ENCODE peak calls at places on chromosome 21, in nine cellular contexts. V is stimulated activated CD8-positive, alpha-beta memory T cell treated with anti-CD3 and anti-CD28 coated beads, Interleukin-4, amount 100 ng/mL, for 1 hour; G is putamen; Q is NCI-H1436; T is AG08395; F is NCI-H2107; E is PC-9; Y is activated CD4-positive, CD25-positive, alpha-beta regulatory T cell treated with anti-CD3 and anti-CD28 coated beads, Interleukin-2, amount 50 U/mL, for 16 hours; I is iris pigment epithelial cell. N is an unnamed sample.
A peak's percentile ranks its signal among the peaks of the same experiment; 100 is the strongest.

GRCh38 chr21:41851090-41851790 is 27.9 kb downstream of the PRDM15 start:
- DNase-seq in G (no peak), F (peak; percentile 59), E (no peak), T (no peak), Q (peak; percentile 40), Y (no peak), V (no peak), I (no peak), N (no peak)

GRCh38 chr21:42366292-42367010 is at the start of gene TFF1:
- DNase-seq in V (no peak), G (no peak), T (no peak), Y (no peak), I (no peak), E (peak; percentile 87), Q (no peak), F (no peak), N (no peak)

GRCh38 chr21:39633770-39634181 is 21.0 kb downstream of the B3GALT5 start:
- DNase-seq in T (peak; percentile 94), I (peak; percentile 99), G (no peak), Q (no peak), V (no peak), F (no peak), Y (no peak), E (peak; percentile 64), N (no peak)

GRCh38 chr21:42569732-42570301 is 56.2 kb downstream of the SLC37A1 start:
- DNase-seq in F (no peak), E (no peak), G (no peak), V (no peak), T (no peak), Q (no peak), I (no peak), Y (no peak), N (peak; percentile 7)

GRCh38 chr21:16838330-16838729 is 674.5 kb upstream of the CXADR start:
- DNase-seq in T (no peak), Q (no peak), Y (no peak), F (no peak), G (no peak), I (no peak), V (no peak), E (no peak), N (no peak)

GRCh38 chr21:41326414-41327080 is 9.9 kb downstream of the FAM3B start:
- DNase-seq in E (no peak), Y (no peak), Q (no peak), I (no peak), G (no peak), V (no peak), T (no peak), F (no peak), N (no peak)

GRCh38 chr21:42931560-42932235 is 6.3 kb upstream of the ERVH48-1 start:
- DNase-seq in I (no peak), T (no peak), Y (no peak), V (no peak), Q (no peak), E (no peak), G (no peak), F (no peak), N (no peak)

GRCh38 chr21:36422279-36423098 is 37.3 kb downstream of the CHAF1B start:
- DNase-seq in Q (no peak), Y (no peak), E (no peak), I (peak; percentile 64), F (peak; percentile 6), V (no peak), G (no peak), T (peak; percentile 72), N (peak; percentile 84)

GRCh38 chr21:45259206-45259795 is 28.4 kb downstream of the POFUT2 start:
- DNase-seq in Y (no peak), I (no peak), Q (no peak), T (no peak), G (no peak), V (no peak), E (no peak), F (no peak), N (no peak)

GRCh38 chr21:43276811-43277210 is 108.0 kb downstream of the CRYAA start:
- DNase-seq in Q (no peak), Y (no peak), V (no peak), T (no peak), F (no peak), E (no peak), G (no peak), I (no peak), N (no peak)

GRCh38 chr21:25334046-25334730 is 273.1 kb downstream of the MRPL39 start:
- DNase-seq in V (no peak), G (no peak), T (no peak), I (no peak), E (no peak), F (no peak), Q (no peak), Y (no peak), N (no peak)

GRCh38 chr21:31683029-31683428 is 23.5 kb downstream of the SOD1 start:
- DNase-seq in G (no peak), T (no peak), F (no peak), Q (no peak), E (no peak), I (no peak), Y (no peak), V (no peak), N (no peak)

GRCh38 chr21:44764319-44765230 is 37.0 kb downstream of the UBE2G2 start:
- DNase-seq in Q (no peak), T (no peak), Y (no peak), G (no peak), I (no peak), F (no peak), V (no peak), E (no peak), N (no peak)

GRCh38 chr21:31220567-31220966 is 123.5 kb downstream of the TIAM1 start:
- DNase-seq in T (peak; percentile 41), I (no peak), F (no peak), V (no peak), Q (peak; percentile 54), G (peak; percentile 73), Y (no peak), E (no peak), N (no peak)

GRCh38 chr21:17368748-17369363 is 144.0 kb upstream of the CXADR start:
- DNase-seq in I (no peak), T (no peak), V (no peak), Y (no peak), E (no peak), F (no peak), Q (no peak), G (no peak), N (no peak)

GRCh38 chr21:45329261-45330074 is 41.8 kb upstream of the POFUT2 start:
- DNase-seq in I (no peak), G (no peak), Q (no peak), E (peak; percentile 49), T (no peak), Y (no peak), V (no peak), F (no peak), N (no peak)

GRCh38 chr21:20519076-20519475 is 479.1 kb upstream of the NCAM2 start:
- DNase-seq in F (no peak), T (no peak), G (no peak), Q (no peak), Y (no peak), I (no peak), E (no peak), V (no peak), N (no peak)

N was measured in WTC11.